ENCODE peak calls at places on chromosomes 4 and X, in six cellular contexts. Q is heart right ventricle, A is dorsolateral prefrontal cortex, C is PC-3, F is aorta, R is NCI-H1105. J is an unnamed sample.

GRCh38 chrX:138745215-138745614 is 33.7 kb upstream of the FGF13 start:
- DNase-seq in F (no peak), R (peak), C (peak), Q (no peak), A (peak), J (no peak)

GRCh38 chrX:106159861-106160282 is 8.2 kb upstream of the PWWP3B start:
- DNase-seq in C (no peak), F (no peak), Q (no peak), R (no peak), A (no peak), J (no peak)

GRCh38 chr4:75950416-75950815 is 9.6 kb upstream of the NAAA start:
- DNase-seq in Q (no peak), A (no peak), F (no peak), C (no peak), R (no peak), J (no peak)

GRCh38 chr4:115110191-115111166 is 2.9 kb downstream of the NDST4 start:
- DNase-seq in C (peak), Q (no peak), A (no peak), R (peak), F (no peak), J (no peak)

GRCh38 chr4:70902577-70903281 is 560 bp downstream of the MOB1B start:
- DNase-seq in F (no peak), A (peak), Q (no peak), C (peak), R (peak), J (no peak)

GRCh38 chr4:137558951-137559350 is 26.7 kb upstream of the PCDH18 start:
- DNase-seq in Q (no peak), R (no peak), C (peak), F (no peak), A (no peak), J (no peak)

GRCh38 chr4:189088783-189089182 is 851.9 kb upstream of the FRG1 start:
- DNase-seq in Q (no peak), C (no peak), F (no peak), A (no peak), R (no peak), J (no peak)

GRCh38 chrX:124098089-124098488 is 136.6 kb downstream of the STAG2 start:
- DNase-seq in C (peak), Q (no peak), A (no peak), F (no peak), R (no peak), J (no peak)

GRCh38 chr4:30714408-30715031 is 5.6 kb upstream of the PCDH7 start:
- DNase-seq in C (peak), F (peak), Q (no peak), R (peak), A (peak), J (peak)

GRCh38 chr4:104064650-104065577 is 345.1 kb upstream of the TACR3 start:
- DNase-seq in R (peak), Q (peak), C (peak), A (peak), F (no peak), J (peak)

GRCh38 chrX:51893931-51894696 is 691 bp downstream of the MAGED1 start:
- DNase-seq in A (peak), F (peak), C (peak), Q (no peak), R (peak), J (peak)

GRCh38 chr4:16264798-16265197 is 38.5 kb upstream of the TAPT1 start:
- DNase-seq in C (peak), F (no peak), A (no peak), Q (no peak), R (no peak), J (no peak)

GRCh38 chr4:25621027-25621930 is 34.4 kb upstream of the SLC34A2 start:
- DNase-seq in R (no peak), F (peak), A (no peak), Q (no peak), C (no peak), J (peak)

GRCh38 chr4:176964116-176964691 is 171.5 kb upstream of the VEGFC start:
- DNase-seq in C (peak), F (no peak), Q (no peak), A (no peak), R (no peak), J (no peak)

GRCh38 chr4:108622022-108622421 is 1.6 kb downstream of the RPL34 start:
- DNase-seq in Q (no peak), R (no peak), F (no peak), C (no peak), A (no peak), J (no peak)